ENCODE peak calls at places on chromosomes 11 and 22, in seven cellular contexts. J, X, G, K, U, Z and N are unnamed samples. For H3K4me1 and H3K36me3, the result is how much of the 10 kb centered on the place peaks cover.

GRCh38 chr11:34624069-34624468 is 3.2 kb downstream of the EHF start:
- DNase-seq in X (no peak), Z (no peak), U (no peak), G (no peak), J (no peak), K (peak), N (no peak)

GRCh38 chr11:2166091-2166851 is 5.3 kb upstream of the INS start:
- DNase-seq in X (peak), J (peak), K (no peak), G (peak), Z (no peak), U (no peak), N (no peak)

GRCh38 chr22:24510694-24511625 is 15.8 kb downstream of the UPB1 start:
- DNase-seq in G (no peak), K (no peak), Z (no peak), X (no peak), U (no peak), J (no peak), N (no peak)

GRCh38 chr11:16184588-16184987 is 171.8 kb downstream of the SOX6 start:
- DNase-seq in J (no peak), Z (no peak), K (peak), G (no peak), U (no peak), X (no peak), N (no peak)

GRCh38 chr11:69157822-69158231 is 2.1 kb downstream of the SMIM38 start:
- DNase-seq in X (no peak), Z (no peak), J (no peak), U (no peak), K (no peak), G (no peak), N (no peak)

GRCh38 chr11:36596880-36597279 is 1.2 kb downstream of the RAG2 start:
- DNase-seq in X (no peak), U (no peak), J (no peak), K (no peak), G (no peak), Z (no peak), N (no peak)

GRCh38 chr11:18633256-18634139 is 644 bp downstream of the SPTY2D1 start:
- DNase-seq in J (no peak), G (peak), Z (no peak), U (peak), K (peak), X (no peak), N (no peak)

GRCh38 chr11:20873054-20873453 is 203.7 kb downstream of the NELL1 start:
- DNase-seq in K (no peak), G (peak), Z (no peak), J (no peak), U (no peak), X (peak), N (no peak)

GRCh38 chr22:27730649-27731433 is 70.7 kb downstream of the MN1 start:
- DNase-seq in J (no peak), G (peak), Z (no peak), U (no peak), K (no peak), X (no peak), N (no peak)

GRCh38 chr11:34637303-34637702 is 16.4 kb downstream of the EHF start:
- DNase-seq in X (no peak), Z (peak), J (no peak), K (no peak), G (no peak), U (peak), N (no peak)

GRCh38 chr22:31923166-31923565 is 21.2 kb upstream of the YWHAH start:
- DNase-seq in J (no peak), K (peak), U (peak), Z (peak), X (no peak), G (no peak), N (peak)

GRCh38 chr11:66121453-66121852 is 51.4 kb downstream of the PACS1 start:
- DNase-seq in Z (no peak), U (no peak), G (no peak), K (no peak), X (no peak), J (no peak), N (no peak)

GRCh38 chr11:120612363-120613263 is 101.1 kb downstream of the GRIK4 start:
- DNase-seq in X (no peak), U (peak), G (no peak), K (peak), Z (peak), J (no peak), N (no peak)

GRCh38 chr11:102546923-102547471 is 16.4 kb upstream of the MMP7 start:
- DNase-seq in U (no peak), G (no peak), K (no peak), J (no peak), X (no peak), Z (no peak), N (no peak)

GRCh38 chr11:1570896-1571759 is 943 bp downstream of the DUSP8 start:
- DNase-seq in Z (peak), U (no peak), K (no peak), J (peak), G (peak), X (peak), N (no peak)

GRCh38 chr22:44535362-44536095 is 37.5 kb upstream of the RTL6 start:
- DNase-seq in Z (no peak), J (no peak), K (no peak), U (no peak), X (no peak), G (no peak), N (no peak)

GRCh38 chr22:50577987-50578775 is at the start of gene CPT1B:
- DNase-seq in Z (peak), K (no peak), U (peak), G (peak), X (no peak), J (no peak), N (no peak)

GRCh38 chr11:10695821-10696220 is 2.3 kb upstream of the IRAG1 start:
- DNase-seq in Z (no peak), G (no peak), X (no peak), K (no peak), U (no peak), J (no peak), N (no peak)

GRCh38 chr11:73852049-73852448 is 24.6 kb downstream of the COA4 start:
- DNase-seq in J (no peak), G (no peak), K (no peak), X (no peak), U (no peak), Z (no peak), N (no peak)

GRCh38 chr11:64135711-64136110 is 30.2 kb downstream of the MACROD1 start:
- DNase-seq in K (no peak), X (no peak), G (no peak), U (no peak), J (no peak), Z (no peak), N (no peak)

GRCh38 chr11:65456418-65456817 is 33.8 kb downstream of the NEAT1 start:
- DNase-seq in G (no peak), X (no peak), Z (no peak), J (no peak), K (no peak), U (no peak), N (no peak)

GRCh38 chr11:121615506-121615905 is 162.7 kb upstream of the SORL1-AS1 start:
- DNase-seq in G (no peak), U (no peak), X (no peak), K (no peak), J (no peak), Z (no peak), N (no peak)

GRCh38 chr11:133234883-133235282 is 297.4 kb downstream of the OPCML start:
- DNase-seq in X (no peak), U (no peak), K (no peak), G (no peak), J (no peak), Z (no peak), N (no peak)

GRCh38 chr11:69101100-69101791 is 52.5 kb downstream of the TPCN2 start:
- DNase-seq in J (peak), G (peak), U (peak), K (peak), X (peak), Z (peak), N (peak)

GRCh38 chr11:130999992-131000770 is 83.9 kb upstream of the SNX19 start:
- DNase-seq in U (no peak), J (no peak), Z (no peak), K (no peak), G (no peak), X (no peak), N (no peak)

GRCh38 chr11:96426356-96427103 is 36.7 kb downstream of the JRKL start:
- DNase-seq in K (no peak), U (no peak), J (peak), X (no peak), G (peak), Z (no peak), N (no peak)

GRCh38 chr22:49951001-49951677 is 9.4 kb upstream of the PIM3 start:
- DNase-seq in X (no peak), K (peak), U (no peak), J (no peak), Z (no peak), G (no peak), N (no peak)

GRCh38 chr22:48753381-48753730 is 1074.3 kb downstream of the BRD1 start:
- DNase-seq in U (no peak), X (no peak), G (no peak), J (no peak), Z (no peak), K (no peak), N (peak)

GRCh38 chr11:71304045-71304444 is 51.7 kb upstream of the SHANK2 start:
- DNase-seq in J (no peak), K (no peak), U (no peak), Z (no peak), G (no peak), X (no peak), N (no peak)
- H3K4me1 ChIP-seq in J (under half), K (under half), U (under half), Z (under half), G (under half), X (under half), N (under half)

DNA sequence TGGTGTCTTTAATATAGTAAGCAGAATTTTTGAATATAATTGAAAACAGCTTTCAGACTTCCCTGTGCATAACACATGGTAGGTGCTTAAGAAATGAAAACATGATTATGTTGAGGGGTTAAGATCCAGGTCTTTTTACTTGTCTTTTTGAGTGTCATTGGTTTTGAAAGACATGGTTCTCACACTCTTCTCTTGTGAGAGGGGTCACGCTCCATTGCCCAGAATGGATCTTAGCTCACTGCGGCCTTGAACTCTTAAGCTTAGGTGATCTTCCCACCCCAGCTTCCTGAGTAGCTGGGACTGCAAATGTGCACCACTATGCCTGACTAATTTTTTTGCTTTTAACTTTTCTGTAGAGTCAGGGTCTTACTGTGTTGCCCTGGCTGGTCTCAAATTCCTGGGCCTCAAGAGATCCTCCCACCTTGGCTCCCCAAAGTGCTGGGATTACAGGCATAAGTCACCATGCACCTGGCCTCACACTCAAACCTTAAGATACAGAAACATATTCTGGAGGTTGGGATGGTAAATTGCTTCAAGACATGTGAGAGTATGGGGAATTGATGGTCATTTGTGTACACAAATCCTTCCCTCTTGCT is 1.4 kb downstream of the SPCS2 start:
- DNase-seq in K (no peak), U (no peak), G (no peak), Z (no peak), J (no peak), X (no peak), N (no peak)
- H3K36me3 ChIP-seq in K (under half), U (under half), G (under half), Z (under half), J (under half), X (under half), N (under half)

GRCh38 chr22:19817561-19818263 is 37.0 kb downstream of the GNB1L start:
- DNase-seq in Z (no peak), G (no peak), U (no peak), J (no peak), X (peak), K (no peak), N (peak)

GRCh38 chr22:19819209-19819910 is 35.3 kb downstream of the GNB1L start:
- DNase-seq in X (peak), U (no peak), J (no peak), Z (no peak), G (no peak), K (no peak), N (no peak)

GRCh38 chr22:19819911-19820879 is 34.5 kb downstream of the GNB1L start:
- DNase-seq in G (no peak), J (no peak), Z (no peak), K (no peak), X (peak), U (no peak), N (no peak)

GRCh38 chr22:19816372-19817119 is 38.1 kb downstream of the GNB1L start:
- DNase-seq in X (peak), Z (no peak), U (no peak), G (no peak), K (no peak), J (no peak), N (peak)

DNA sequence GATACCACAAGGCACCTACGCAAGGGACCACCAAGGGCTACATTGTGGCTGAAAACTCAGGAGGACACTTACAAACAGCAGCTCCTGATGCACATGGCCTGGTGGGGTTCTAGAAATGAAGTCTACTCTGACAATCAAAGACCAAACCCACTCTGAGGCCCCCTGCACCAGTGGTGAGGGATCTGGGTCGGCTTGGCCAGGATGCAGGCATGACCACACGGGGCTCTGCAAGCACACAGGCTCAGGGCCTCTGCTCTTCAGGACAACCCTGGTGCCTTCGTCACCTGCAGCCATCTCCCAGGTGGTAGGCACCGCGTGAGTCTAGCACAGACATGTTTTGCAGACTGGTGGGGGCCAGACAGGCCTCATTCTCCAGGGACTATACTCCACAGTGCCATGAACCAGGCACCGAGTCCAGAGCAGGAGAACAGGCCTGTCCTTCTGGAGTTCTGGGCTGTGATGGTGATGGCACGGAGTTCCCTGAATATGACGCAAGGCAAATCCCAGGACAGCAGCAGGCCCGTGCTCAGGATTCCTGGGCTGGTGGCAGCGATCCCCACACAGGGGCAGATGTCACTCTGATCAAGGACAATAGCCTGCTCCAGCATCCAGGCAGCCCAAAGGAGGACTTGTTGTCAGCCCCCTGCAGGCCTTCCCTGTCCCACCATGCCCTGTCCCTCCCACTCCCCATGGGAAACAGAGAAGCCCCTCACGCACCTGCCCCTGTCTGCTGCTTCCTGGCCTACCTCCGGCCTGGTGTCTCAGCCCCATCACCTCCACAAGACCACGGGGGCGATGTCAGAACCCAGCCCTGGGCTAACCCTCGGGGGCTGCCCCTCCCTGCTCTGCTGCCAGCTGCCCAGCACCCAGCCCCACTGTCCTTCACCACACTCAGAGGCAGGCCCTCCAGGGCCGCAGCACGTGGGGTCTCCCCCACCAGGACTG is 36.1 kb downstream of the GNB1L start:
- DNase-seq in G (no peak), Z (no peak), K (no peak), U (no peak), X (peak), J (no peak), N (peak)
- H3K27ac ChIP-seq in G (no peak), Z (no peak), K (no peak), U (no peak), X (no peak), J (no peak), N (no peak)

GRCh38 chr11:47378011-47378835 is at the start of gene SPI1:
- DNase-seq in J (no peak), X (no peak), Z (peak), U (peak), G (peak), K (peak), N (peak)
- H3K4me1 ChIP-seq in J (under half), X (under half), Z (under half), U (under half), G (under half), K (under half), N (under half)

DNA sequence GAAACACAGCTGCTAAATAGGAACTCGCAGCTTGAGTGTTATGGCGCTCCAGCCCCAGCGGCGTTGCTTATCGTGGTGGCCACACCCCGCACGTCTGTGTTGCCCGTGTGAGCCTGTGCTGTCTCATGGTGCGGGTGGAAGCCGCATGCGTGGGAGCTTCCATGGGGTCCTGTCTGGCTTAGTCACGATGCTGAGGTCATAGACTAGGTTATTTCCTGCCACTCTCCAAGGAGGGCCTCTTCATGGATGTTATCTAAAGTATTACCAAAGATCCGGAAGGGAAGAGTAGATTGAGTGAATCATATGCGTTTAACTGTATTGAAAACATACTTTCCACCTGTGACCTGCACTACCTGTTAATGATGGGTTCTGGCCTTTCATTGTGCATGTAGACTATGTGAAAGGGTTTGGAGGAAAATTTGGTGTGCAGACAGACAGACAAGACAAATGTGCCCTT is 21.7 kb downstream of the CTTN start:
- DNase-seq in X (no peak), J (no peak), K (no peak), U (no peak), Z (no peak), G (no peak), N (no peak)
- H3K36me3 ChIP-seq in X (half or more), J (under half), K (half or more), U (half or more), Z (half or more), G (half or more), N (half or more)